ENCODE peak calls at places on chromosome 9, in six cellular contexts. X is SK-N-SH, Q is lung, C is mesothelial cell of epicardium, G is IMR-90, N is bronchial epithelial cell. V is an unnamed sample.

GRCh38 chr9:122188369-122188768 is 28.7 kb downstream of the MORN5 start:
- DNase-seq in X (no peak), Q (no peak), C (no peak), G (no peak), N (no peak), V (no peak)

GRCh38 chr9:129548571-129549135 is 72.2 kb downstream of the C9orf50 start:
- DNase-seq in N (no peak), X (no peak), G (no peak), Q (no peak), C (no peak), V (no peak)

GRCh38 chr9:129550199-129550839 is 70.6 kb downstream of the C9orf50 start:
- DNase-seq in Q (peak), N (no peak), C (peak), G (peak), X (peak), V (no peak)

GRCh38 chr9:79969866-79970265 is 398.1 kb downstream of the TLE4 start:
- DNase-seq in G (no peak), X (no peak), Q (no peak), C (no peak), N (no peak), V (no peak)

GRCh38 chr9:16275795-16276624 is 594.5 kb downstream of the BNC2 start:
- DNase-seq in G (no peak), N (peak), X (no peak), C (no peak), Q (no peak), V (no peak)

GRCh38 chr9:131120620-131121228 is 4.7 kb upstream of the NUP214 start:
- DNase-seq in G (no peak), Q (no peak), N (no peak), C (no peak), X (no peak), V (no peak)

GRCh38 chr9:20065076-20065475 is 276.2 kb upstream of the SLC24A2 start:
- DNase-seq in X (no peak), Q (no peak), G (no peak), N (no peak), C (no peak), V (no peak)

GRCh38 chr9:76472925-76473324 is 13.9 kb downstream of the GCNT1 start:
- DNase-seq in Q (no peak), X (no peak), N (no peak), G (no peak), C (no peak), V (no peak)

GRCh38 chr9:130939405-130939941 is 426 bp upstream of the FIBCD1 start:
- DNase-seq in Q (no peak), N (no peak), C (no peak), G (peak), X (peak), V (no peak)

GRCh38 chr9:134034215-134035040 is 9.1 kb downstream of the BRD3OS start:
- DNase-seq in C (no peak), Q (no peak), N (no peak), X (no peak), G (no peak), V (no peak)

GRCh38 chr9:93300585-93301081 is 116.7 kb downstream of the WNK2 start:
- DNase-seq in C (no peak), Q (no peak), X (peak), G (no peak), N (no peak), V (no peak)

GRCh38 chr9:68793605-68794343 is 88.7 kb downstream of the PIP5K1B start:
- DNase-seq in X (no peak), C (no peak), N (peak), Q (no peak), G (no peak), V (no peak)

GRCh38 chr9:126722922-126723806 is 81.7 kb upstream of the ZBTB43 start:
- DNase-seq in Q (no peak), G (no peak), C (peak), X (peak), N (peak), V (peak)

GRCh38 chr9:136311433-136312375 is 7.8 kb upstream of the CCDC187 start:
- DNase-seq in Q (no peak), G (no peak), N (peak), C (no peak), X (no peak), V (no peak)

GRCh38 chr9:16640649-16641048 is 229.8 kb downstream of the BNC2 start:
- DNase-seq in N (no peak), C (no peak), X (no peak), G (no peak), Q (no peak), V (no peak)

GRCh38 chr9:76912631-76913275 is 6.8 kb upstream of the PRUNE2 start:
- DNase-seq in G (peak), Q (no peak), N (peak), C (no peak), X (no peak), V (no peak)

GRCh38 chr9:88757406-88758010 is 222.5 kb downstream of the NXNL2 start:
- DNase-seq in N (no peak), G (peak), X (peak), C (no peak), Q (no peak), V (no peak)

GRCh38 chr9:79686381-79687130 is 114.8 kb downstream of the TLE4 start:
- DNase-seq in G (peak), X (no peak), Q (no peak), C (no peak), N (peak), V (no peak)

GRCh38 chr9:133707065-133707760 is 30.9 kb downstream of the SARDH start:
- DNase-seq in C (no peak), N (peak), G (peak), X (no peak), Q (no peak), V (no peak)

GRCh38 chr9:4277531-4277991 is 22.3 kb downstream of the GLIS3 start:
- DNase-seq in C (no peak), G (peak), X (no peak), Q (no peak), N (peak), V (no peak)

GRCh38 chr9:87712801-87713277 is 13.1 kb upstream of the CTSL start:
- DNase-seq in N (no peak), C (no peak), G (no peak), X (no peak), Q (no peak), V (no peak)

GRCh38 chr9:134443169-134444039 is 117.1 kb downstream of the RXRA start:
- DNase-seq in Q (peak), G (peak), X (peak), N (peak), C (peak), V (peak)

GRCh38 chr9:124228516-124228915 is 29.2 kb upstream of the NEK6 start:
- DNase-seq in X (no peak), Q (no peak), C (no peak), G (no peak), N (no peak), V (no peak)

GRCh38 chr9:8564960-8565359 is 765.4 kb upstream of the DMAC1 start:
- DNase-seq in X (no peak), C (no peak), G (no peak), N (no peak), Q (no peak), V (no peak)

GRCh38 chr9:135905380-135906282 is 1.7 kb downstream of the CAMSAP1 start:
- DNase-seq in Q (no peak), G (peak), C (no peak), X (no peak), N (peak), V (no peak)

GRCh38 chr9:137213160-137214060 is 7.9 kb downstream of the NDOR1 start:
- DNase-seq in C (no peak), Q (no peak), N (no peak), X (peak), G (no peak), V (no peak)

GRCh38 chr9:81224166-81224858 is 465.0 kb downstream of the TLE1 start:
- DNase-seq in C (no peak), Q (no peak), N (no peak), G (no peak), X (no peak), V (no peak)

GRCh38 chr9:14251146-14252071 is 62.5 kb downstream of the NFIB start:
- DNase-seq in Q (peak), X (no peak), G (peak), C (peak), N (peak), V (no peak)

GRCh38 chr9:83125671-83126070 is 62.7 kb upstream of the RASEF start:
- DNase-seq in N (no peak), G (no peak), Q (no peak), C (no peak), X (no peak), V (no peak)

GRCh38 chr9:68447611-68448010 is 91.2 kb downstream of the PGM5 start:
- DNase-seq in Q (no peak), G (no peak), X (no peak), C (no peak), N (no peak), V (no peak)

GRCh38 chr9:113993838-113994540 is 84.1 kb downstream of the AMBP start:
- DNase-seq in C (no peak), G (peak), X (peak), Q (peak), N (peak), V (no peak)

GRCh38 chr9:81293651-81294050 is 395.7 kb downstream of the TLE1 start:
- DNase-seq in C (no peak), X (no peak), Q (no peak), N (no peak), G (no peak), V (no peak)

GRCh38 chr9:104074876-104075275 is 19.2 kb upstream of the SMC2 start:
- DNase-seq in X (no peak), G (peak), Q (no peak), C (no peak), N (peak), V (no peak)

GRCh38 chr9:8366161-8366926 is 566.8 kb upstream of the DMAC1 start:
- DNase-seq in Q (no peak), G (peak), X (no peak), N (peak), C (no peak), V (no peak)

GRCh38 chr9:78725565-78725964 is 428.6 kb downstream of the PSAT1 start:
- DNase-seq in N (no peak), X (no peak), G (no peak), Q (no peak), C (no peak), V (no peak)

GRCh38 chr9:133643362-133643755 is 7.2 kb downstream of the DBH start:
- DNase-seq in N (no peak), C (no peak), G (no peak), Q (no peak), X (no peak), V (no peak)

DNA sequence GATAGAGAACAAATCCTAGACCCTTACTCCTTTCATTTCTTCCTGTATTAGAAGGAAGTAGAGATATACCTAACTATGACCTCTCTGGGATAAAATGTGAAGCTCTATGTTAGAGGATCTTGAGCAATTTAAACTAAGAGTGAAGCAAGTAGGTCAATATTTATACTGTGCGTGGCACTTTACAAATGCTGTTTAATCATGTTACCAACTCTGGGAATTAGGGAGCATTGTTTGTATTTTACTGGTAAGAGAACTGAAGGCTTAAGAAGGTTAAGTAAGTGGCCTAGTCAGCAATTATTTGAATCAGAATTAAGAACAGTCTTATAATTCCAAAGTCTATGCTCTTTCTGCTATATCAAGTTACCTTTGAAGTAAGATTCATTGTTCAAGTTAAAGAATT is 12.0 kb downstream of the TNC start:
- DNase-seq in C (no peak), X (no peak), G (peak), N (peak), Q (no peak), V (no peak)
- TF ChIP-seq CTCF in C (no peak), X (no peak), G (no peak), N (no peak), Q (no peak), V (no peak)

DNA sequence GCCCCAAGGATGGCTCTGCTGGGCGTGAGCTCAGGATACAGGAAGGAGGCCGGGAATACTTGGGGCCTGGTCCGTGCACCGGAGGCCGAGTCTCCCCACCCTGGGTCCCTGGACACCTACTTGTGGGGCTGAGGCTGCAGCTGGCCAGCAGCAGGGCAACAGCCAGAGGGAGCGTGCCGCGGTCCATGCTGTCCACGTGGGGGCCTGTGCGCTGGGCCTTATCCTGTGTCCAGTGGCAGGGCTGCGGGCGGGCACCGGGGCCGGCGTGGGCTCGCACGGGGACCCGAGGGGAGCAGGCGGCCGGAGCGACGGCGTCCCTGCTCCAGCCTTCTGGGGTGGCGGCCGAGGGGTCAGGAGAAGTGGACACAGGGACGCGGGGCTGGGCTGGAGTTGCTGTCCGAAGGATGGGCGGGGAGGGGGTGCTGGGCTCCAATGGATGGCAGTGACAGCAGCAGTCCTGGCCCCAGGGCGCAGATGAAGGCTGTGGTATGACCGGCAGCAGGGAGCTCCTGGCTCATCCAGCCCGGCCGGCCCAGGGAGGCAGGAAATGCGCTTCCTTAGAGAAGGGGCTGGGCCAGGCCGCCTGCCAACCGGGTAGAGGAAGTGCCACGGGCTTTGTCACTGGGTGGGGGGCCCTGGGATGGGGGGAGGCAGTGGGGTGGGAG is at the start of gene ENG:
- DNase-seq in G (peak), X (peak), C (no peak), Q (peak), N (peak), V (no peak)
- TF ChIP-seq CTCF in G (peak), X (peak), C (no peak), Q (no peak), N (no peak), V (no peak)

GRCh38 chr9:74083681-74084433 is 413.3 kb upstream of the RORB start:
- DNase-seq in G (no peak), N (no peak), C (no peak), X (no peak), Q (no peak), V (no peak)
- TF ChIP-seq CTCF in G (no peak), N (no peak), C (no peak), X (no peak), Q (no peak), V (no peak)

DNA sequence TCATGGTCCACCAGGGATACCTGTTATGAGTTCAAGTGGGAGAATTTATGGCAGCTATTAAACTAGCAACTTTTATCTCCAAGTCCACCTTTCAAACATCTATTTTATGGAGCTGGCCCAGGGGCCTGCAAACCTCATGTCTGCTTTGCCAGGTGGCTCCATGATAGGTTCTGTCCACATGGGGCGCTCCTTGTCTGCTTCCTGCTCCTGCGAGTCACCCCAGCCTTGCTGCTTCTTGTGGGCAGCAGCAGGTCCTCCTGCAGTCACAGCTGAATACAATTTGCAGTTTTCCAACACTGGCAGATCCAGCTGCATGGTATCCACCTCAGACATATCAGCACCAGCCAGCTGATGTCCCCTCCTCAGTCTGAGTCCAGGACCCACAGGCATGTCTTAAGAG is 39.6 kb upstream of the FRRS1L start:
- DNase-seq in G (no peak), N (peak), C (no peak), Q (no peak), X (no peak), V (no peak)
- TF ChIP-seq CTCF in G (no peak), N (peak), C (no peak), Q (no peak), X (peak), V (no peak)

GRCh38 chr9:110427497-110428104 is 89.9 kb upstream of the TXNDC8 start:
- DNase-seq in N (peak), X (peak), G (peak), Q (no peak), C (peak), V (no peak)
- TF ChIP-seq CTCF in N (peak), X (peak), G (peak), Q (no peak), C (no peak), V (peak)

GRCh38 chr9:105475302-105475701 is 27.5 kb downstream of the FSD1L start:
- DNase-seq in G (peak), X (no peak), Q (no peak), C (no peak), N (peak), V (no peak)
- TF ChIP-seq CTCF in G (peak), X (peak), Q (no peak), C (no peak), N (peak), V (peak)

GRCh38 chr9:108467653-108468324 is 388.0 kb downstream of the ACTL7B start:
- DNase-seq in N (no peak), C (no peak), Q (no peak), G (peak), X (no peak), V (no peak)

GRCh38 chr9:108463927-108464606 is 391.7 kb downstream of the ACTL7B start:
- DNase-seq in X (no peak), Q (no peak), G (no peak), C (no peak), N (no peak), V (no peak)

GRCh38 chr9:108466238-108466637 is 389.5 kb downstream of the ACTL7B start:
- DNase-seq in N (no peak), G (no peak), X (no peak), Q (no peak), C (no peak), V (no peak)

GRCh38 chr9:108469654-108470053 is 386.1 kb downstream of the ACTL7B start:
- DNase-seq in G (peak), X (no peak), Q (no peak), C (no peak), N (peak), V (no peak)

GRCh38 chr9:108468364-108468763 is 387.4 kb downstream of the ACTL7B start:
- DNase-seq in N (peak), C (no peak), Q (peak), X (peak), G (peak), V (no peak)
- TF ChIP-seq CTCF in N (peak), C (peak), Q (no peak), X (peak), G (peak), V (peak)

DNA sequence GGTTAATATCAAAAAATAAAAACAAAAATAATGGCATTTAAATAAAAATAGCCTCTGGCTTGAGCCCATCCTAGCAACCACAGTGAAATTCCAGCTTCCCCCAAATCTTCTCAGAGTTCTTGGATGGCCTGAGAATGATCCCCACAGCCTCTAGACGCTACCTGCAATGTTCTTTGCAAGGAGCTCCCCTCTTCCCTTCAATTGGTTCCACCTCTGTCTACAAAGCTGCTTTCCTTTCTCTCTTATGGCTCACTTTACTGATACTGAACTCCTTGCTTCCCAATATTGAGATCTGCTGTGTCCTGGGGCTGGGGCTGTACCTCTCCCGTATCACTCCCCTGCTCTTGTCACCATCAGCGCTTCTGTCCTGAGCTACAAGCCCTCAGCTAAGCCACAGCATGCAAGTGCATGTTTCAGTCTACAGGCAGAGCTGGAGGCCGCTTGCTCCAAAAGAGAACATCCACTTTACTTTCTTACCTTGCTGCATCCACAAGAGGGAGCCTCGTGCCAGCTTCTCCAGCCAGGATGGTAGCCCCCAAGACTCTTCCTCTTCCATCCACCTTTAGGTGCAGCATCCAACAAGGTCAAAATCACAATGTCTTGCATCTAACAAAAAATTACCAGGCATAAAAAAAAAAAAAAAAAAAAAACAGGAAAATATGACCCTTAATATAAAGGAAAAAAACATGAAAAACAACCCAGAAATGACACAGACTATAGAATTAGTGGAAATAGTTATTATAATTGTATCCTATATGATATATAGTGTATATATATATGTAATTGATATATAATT is 57.4 kb upstream of the PRSS3 start:
- DNase-seq in Q (peak), N (peak), X (peak), C (peak), G (peak), V (no peak)
- TF ChIP-seq CTCF in Q (peak), N (peak), X (peak), C (no peak), G (peak), V (peak)

V was measured in D721Med.